ENCODE peak calls at places on chromosomes 3 and 15, in six cellular contexts. Z is COR-L47; S is progenitor cell of endocrine pancreas; R is activated CD4-positive, alpha-beta T cell treated with anti-CD3 and anti-CD28 coated beads, Interleukin-2, amount 50 U/mL, for 4 hours; T is breast epithelium; Y is neural progenitor cell. V is an unnamed sample.

GRCh38 chr3:149592758-149593240 is 65.0 kb downstream of the WWTR1 start:
- DNase-seq in S (no peak), T (no peak), R (no peak), Z (no peak), Y (peak; percentile 31), V (no peak)

GRCh38 chr15:87365221-87365620 is 891.3 kb downstream of the NTRK3 start:
- DNase-seq in R (no peak), S (no peak), Y (no peak), T (no peak), Z (no peak), V (no peak)

GRCh38 chr3:138389841-138390581 is 41.6 kb downstream of the MRAS start:
- DNase-seq in Y (peak; percentile 14), T (no peak), R (no peak), S (no peak), Z (no peak), V (no peak)

GRCh38 chr15:43939070-43939469 is 112.3 kb downstream of the WDR76 start:
- DNase-seq in R (no peak), S (no peak), Z (peak; percentile 5), T (no peak), Y (no peak), V (no peak)

GRCh38 chr3:56282341-56282740 is 185.9 kb downstream of the ERC2 start:
- DNase-seq in T (no peak), Y (no peak), Z (no peak), R (no peak), S (no peak), V (no peak)

GRCh38 chr15:85073556-85074194 is 92.0 kb downstream of the PDE8A start:
- DNase-seq in R (no peak), Z (no peak), Y (no peak), S (no peak), T (no peak), V (no peak)

GRCh38 chr15:40436116-40436891 is 4.4 kb upstream of the BAHD1 start:
- DNase-seq in Z (peak; percentile 25), R (no peak), S (no peak), T (no peak), Y (peak; percentile 45), V (no peak)

GRCh38 chr15:57345584-57345983 is 30.7 kb upstream of the CGNL1 start:
- DNase-seq in R (no peak), Z (peak; percentile 20), S (no peak), Y (peak; percentile 55), T (no peak), V (no peak)

GRCh38 chr3:118960876-118961275 is 73.8 kb downstream of the IGSF11 start:
- DNase-seq in Z (no peak), Y (peak; percentile 11), T (no peak), R (no peak), S (no peak), V (no peak)

GRCh38 chr3:53222183-53222901 is 33.5 kb downstream of the TKT start:
- DNase-seq in S (no peak), Y (no peak), Z (no peak), R (no peak), T (no peak), V (no peak)

GRCh38 chr3:123765475-123766166 is 118.5 kb downstream of the MYLK start:
- DNase-seq in Y (no peak), T (no peak), R (no peak), S (no peak), Z (no peak), V (no peak)

GRCh38 chr3:127158614-127159221 is 34.2 kb upstream of the PRR23E start:
- DNase-seq in S (peak; percentile 62), Z (peak; percentile 85), R (no peak), Y (peak; percentile 93), T (peak; percentile 41), V (peak; percentile 47)

GRCh38 chr15:36601497-36601932 is 22.1 kb downstream of the CDIN1 start:
- DNase-seq in R (no peak), T (no peak), Y (no peak), Z (no peak), S (no peak), V (no peak)

GRCh38 chr15:95259965-95260364 is 1028.6 kb downstream of the MCTP2 start:
- DNase-seq in Z (no peak), S (no peak), R (no peak), T (no peak), Y (peak; percentile 13), V (no peak)

GRCh38 chr3:171328419-171329082 is 131.7 kb downstream of the TNIK start:
- DNase-seq in T (no peak), Z (peak; percentile 28), Y (peak; percentile 26), R (peak; percentile 9), S (no peak), V (no peak)

GRCh38 chr3:71258116-71258515 is 325.4 kb downstream of the FOXP1 start:
- DNase-seq in S (no peak), R (no peak), T (no peak), Y (no peak), Z (no peak), V (peak; percentile 23)

GRCh38 chr3:32675164-32675563 is 9.8 kb upstream of the CNOT10 start:
- DNase-seq in T (no peak), Z (no peak), Y (no peak), S (no peak), R (no peak), V (no peak)

V was measured in NCI-H748 treated with DMSO at 0.1 percent for 48 hours.